ENCODE peak calls at places on chromosomes 11 and 22, in six cellular contexts. V is H9, U is neuronal stem cell, M is mesenchymal stem cell, S is mesendoderm, G is H1. W is an unnamed sample.

GRCh38 chr11:26696330-26696729 is 25.5 kb downstream of the SLC5A12 start:
- DNase-seq in M (no peak), U (no peak), G (no peak), S (no peak), V (no peak), W (no peak)

GRCh38 chr22:28369849-28370248 is 309.8 kb downstream of the TTC28 start:
- DNase-seq in V (no peak), G (no peak), S (peak; percentile 27), U (no peak), M (no peak), W (no peak)

GRCh38 chr11:110971110-110971509 is 258.9 kb upstream of the ARHGAP20 start:
- DNase-seq in V (no peak), G (no peak), U (no peak), S (no peak), M (peak; percentile 87), W (peak; percentile 69)

GRCh38 chr22:49373801-49374226 is 453.9 kb downstream of the BRD1 start:
- DNase-seq in U (no peak), G (no peak), V (no peak), M (no peak), S (no peak), W (no peak)

GRCh38 chr11:68373189-68373809 is 60.9 kb downstream of the LRP5 start:
- DNase-seq in G (no peak), S (no peak), V (no peak), U (no peak), M (peak; percentile 53), W (peak; percentile 61)

GRCh38 chr22:25753252-25753651 is 11.3 kb downstream of the MYO18B start:
- DNase-seq in U (no peak), G (no peak), S (no peak), M (no peak), V (no peak), W (no peak)

GRCh38 chr22:36977947-36978660 is 41.1 kb downstream of the TST start:
- DNase-seq in G (peak; percentile 59), U (peak; percentile 80), M (peak; percentile 85), S (peak; percentile 85), V (peak; percentile 87), W (peak; percentile 76)

GRCh38 chr22:25485626-25486545 is 78.6 kb upstream of the GRK3 start:
- DNase-seq in V (no peak), S (no peak), G (no peak), M (no peak), U (no peak), W (peak; percentile 43)

GRCh38 chr11:72812968-72813739 is 1.1 kb upstream of the ATG16L2 start:
- DNase-seq in M (peak; percentile 73), G (no peak), U (no peak), S (peak; percentile 86), V (peak; percentile 82), W (peak; percentile 60)

GRCh38 chr11:32318071-32318815 is 117.1 kb downstream of the WT1 start:
- DNase-seq in S (no peak), G (no peak), V (no peak), U (no peak), M (no peak), W (no peak)

GRCh38 chr22:46138058-46138797 is 12.1 kb upstream of the PPARA start:
- DNase-seq in M (no peak), U (no peak), S (no peak), V (no peak), G (no peak), W (no peak)

GRCh38 chr22:43945632-43946390 is 9.4 kb upstream of the SAMM50 start:
- DNase-seq in M (peak; percentile 69), V (peak; percentile 71), S (peak; percentile 81), G (no peak), U (peak; percentile 36), W (peak; percentile 59)

GRCh38 chr11:2746401-2747230 is 46.8 kb upstream of the KCNQ1OT1 start:
- DNase-seq in M (no peak), V (no peak), U (no peak), G (no peak), S (no peak), W (no peak)

GRCh38 chr11:18309691-18310090 is 12.2 kb downstream of the HPS5 start:
- DNase-seq in S (no peak), G (no peak), V (no peak), M (no peak), U (no peak), W (no peak)

GRCh38 chr22:43467571-43467970 is 55.8 kb downstream of the MPPED1 start:
- DNase-seq in V (no peak), M (no peak), U (no peak), S (no peak), G (no peak), W (no peak)

GRCh38 chr11:64960719-64961118 is 11.2 kb downstream of the MAJIN start:
- DNase-seq in S (no peak), M (no peak), U (no peak), G (no peak), V (no peak), W (no peak)

GRCh38 chr11:57160665-57161064 is 21.1 kb upstream of the LRRC55 start:
- DNase-seq in G (no peak), M (no peak), U (no peak), S (no peak), V (no peak), W (no peak)

GRCh38 chr11:57158582-57158981 is 23.2 kb upstream of the LRRC55 start:
- DNase-seq in G (no peak), V (no peak), M (no peak), S (no peak), U (no peak), W (no peak)

GRCh38 chr11:57162179-57162898 is 19.4 kb upstream of the LRRC55 start:
- DNase-seq in V (no peak), G (no peak), S (no peak), M (no peak), U (no peak), W (no peak)

GRCh38 chr11:57163160-57163868 is 18.4 kb upstream of the LRRC55 start:
- DNase-seq in U (no peak), S (no peak), G (no peak), V (no peak), M (no peak), W (no peak)

DNA sequence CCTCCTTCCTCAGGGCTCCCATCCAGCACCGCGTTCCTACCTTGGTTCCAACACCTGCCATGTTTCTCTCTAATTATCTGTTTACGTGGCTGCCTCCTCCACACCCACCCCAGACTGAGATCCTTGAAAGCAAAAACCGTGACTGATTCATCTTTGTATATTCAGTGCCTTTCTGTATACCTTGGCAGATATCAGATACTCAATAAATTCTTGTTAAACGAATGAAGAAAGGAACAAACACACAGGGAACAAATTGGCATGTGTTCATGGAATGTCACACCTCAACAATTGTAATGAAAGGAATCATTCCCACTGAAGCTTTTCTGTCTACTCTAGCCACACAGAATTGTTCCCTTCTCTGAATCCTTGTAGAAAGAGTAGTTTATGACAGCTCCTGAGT is 20.4 kb upstream of the LRRC55 start:
- DNase-seq in U (no peak), M (no peak), G (no peak), V (no peak), S (no peak), W (no peak)
- H3K23ac ChIP-seq in U (no peak overlapping the region), M (no peak overlapping the region), G (no peak overlapping the region), V (no peak overlapping the region), S (no peak overlapping the region), W (no peak overlapping the region)

GRCh38 chr11:15275141-15275540 is 160.4 kb downstream of the INSC start:
- DNase-seq in U (no peak), V (no peak), G (no peak), S (no peak), M (no peak), W (no peak)

GRCh38 chr11:15282754-15283153 is 168.0 kb downstream of the INSC start:
- DNase-seq in S (no peak), V (no peak), U (no peak), M (no peak), G (no peak), W (no peak)

GRCh38 chr11:15278129-15278528 is 163.4 kb downstream of the INSC start:
- DNase-seq in V (no peak), U (no peak), G (no peak), M (peak; percentile 64), S (no peak), W (peak; percentile 29)

GRCh38 chr11:15276616-15277015 is 161.9 kb downstream of the INSC start:
- DNase-seq in U (peak; percentile 26), S (peak; percentile 46), M (peak; percentile 52), V (no peak), G (no peak), W (peak; percentile 4)

DNA sequence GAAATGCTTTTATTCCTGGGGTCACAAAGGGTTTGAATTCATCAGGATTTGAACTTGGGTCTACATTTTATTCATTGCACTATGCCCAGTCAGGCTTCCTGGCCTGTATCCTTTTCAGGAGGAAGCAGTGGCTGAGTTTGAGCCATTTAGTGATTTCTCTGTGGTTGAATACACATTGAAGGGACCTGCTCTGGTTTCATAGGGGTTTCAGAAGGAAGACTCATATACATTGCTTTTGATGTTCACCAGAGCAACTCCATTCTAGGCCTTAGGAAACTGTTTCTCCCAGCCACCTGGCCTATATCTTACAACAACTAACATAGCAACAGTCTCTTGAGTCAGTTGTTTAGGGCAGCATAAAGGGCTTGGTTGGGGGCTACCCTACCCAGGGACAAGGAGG is 165.7 kb downstream of the INSC start:
- DNase-seq in U (no peak), G (no peak), S (no peak), M (no peak), V (no peak), W (no peak)
- H2BK15ac ChIP-seq in U (no peak overlapping the region), G (no peak overlapping the region), S (no peak overlapping the region), M (no peak overlapping the region), V (no peak overlapping the region), W (no peak overlapping the region)

GRCh38 chr11:115148101-115148500 is 356.1 kb downstream of the CADM1 start:
- DNase-seq in S (no peak), V (no peak), G (no peak), M (no peak), U (no peak), W (no peak)
- H3K23ac ChIP-seq in S (no peak overlapping the region), V (no peak overlapping the region), G (no peak overlapping the region), M (no peak overlapping the region), U (peak overlapping the region; percentile 26), W (no peak overlapping the region)

GRCh38 chr22:23184100-23184763 is 3.9 kb downstream of the BCR start:
- DNase-seq in V (no peak), U (no peak), G (no peak), M (no peak), S (no peak), W (no peak)
- H2BK15ac ChIP-seq in V (no peak overlapping the region), U (no peak overlapping the region), G (no peak overlapping the region), M (no peak overlapping the region), S (no peak overlapping the region), W (no peak overlapping the region)

GRCh38 chr11:96341237-96342130 is 1.5 kb downstream of the MAML2 start:
- DNase-seq in G (no peak), V (peak; percentile 61), U (peak; percentile 26), S (no peak), M (peak; percentile 70), W (peak; percentile 56)
- H3K23ac ChIP-seq in G (no peak overlapping the region), V (no peak overlapping the region), U (peak overlapping the region; percentile 68), S (no peak overlapping the region), M (peak overlapping the region; percentile 98), W (peak overlapping the region; percentile 95)

GRCh38 chr11:61066645-61067044 is 35.6 kb upstream of the CD5 start:
- DNase-seq in G (no peak), S (no peak), V (peak; percentile 13), U (no peak), M (no peak), W (no peak)
- H2BK15ac ChIP-seq in G (no peak overlapping the region), S (no peak overlapping the region), V (no peak overlapping the region), U (no peak overlapping the region), M (no peak overlapping the region), W (no peak overlapping the region)

W was measured in IMR-90.